ENCODE peak calls at places on chromosomes 13 and 19, in four cellular contexts. P is gastrocnemius medialis, S is left lung, L is left cardiac atrium. F is an unnamed sample.

GRCh38 chr13:41848435-41849255 is 112.3 kb downstream of the VWA8 start:
- ATAC-seq in P (no peak), S (no peak), L (peak; percentile 72), F (no peak)

GRCh38 chr19:21586341-21587116 is 81.1 kb downstream of the ZNF429 start:
- ATAC-seq in P (peak; percentile 25), S (peak; percentile 70), L (peak; percentile 82), F (peak; percentile 66)

GRCh38 chr19:44789943-44790467 is 12.3 kb downstream of the CBLC start:
- ATAC-seq in P (no peak), S (no peak), L (no peak), F (no peak)

GRCh38 chr19:4534836-4535658 is at the start of gene PLIN5:
- ATAC-seq in P (peak; percentile 54), S (peak; percentile 77), L (peak; percentile 85), F (peak; percentile 29)

GRCh38 chr13:67416047-67416925 is 186.2 kb upstream of the PCDH9 start:
- ATAC-seq in P (no peak), S (peak; percentile 94), L (peak; percentile 83), F (no peak)

GRCh38 chr19:38699647-38700349 is 44.5 kb downstream of the CAPN12 start:
- ATAC-seq in P (no peak), S (no peak), L (no peak), F (no peak)

GRCh38 chr19:47274891-47275865 is 493 bp downstream of the INAFM1 start:
- ATAC-seq in P (peak; percentile 3), S (no peak), L (peak; percentile 0), F (peak; percentile 8)

GRCh38 chr19:4416268-4416667 is 13.8 kb downstream of the CHAF1A start:
- ATAC-seq in P (no peak), S (no peak), L (no peak), F (no peak)

GRCh38 chr19:39362682-39363657 is 20.7 kb downstream of the SAMD4B start:
- ATAC-seq in P (peak; percentile 56), S (peak; percentile 73), L (peak; percentile 91), F (no peak)

GRCh38 chr13:106919638-106920037 is 351.7 kb upstream of the ARGLU1 start:
- ATAC-seq in P (peak; percentile 22), S (peak; percentile 15), L (peak; percentile 76), F (no peak)

GRCh38 chr13:46775385-46776065 is 21.4 kb downstream of the ESD start:
- ATAC-seq in P (no peak), S (no peak), L (no peak), F (no peak)

F was measured in activated T-helper 17 cell treated with anti-CD3 and anti-CD28 coated beads, Interleukin-2, amount 50 U/mL, for 72 hours.